ENCODE peak calls at places on chromosomes 13 and 19, in ten cellular contexts. A, C, B, H, V, Q, J, Z, S and N are unnamed samples.

GRCh38 chr19:55400281-55401087 is 7.1 kb downstream of the UBE2S start:
- DNase-seq in Q (no peak), Z (no peak), H (no peak), A (no peak), B (no peak), J (no peak), C (no peak), V (no peak), S (no peak), N (no peak)

GRCh38 chr19:50796634-50797428 is 6.6 kb downstream of the ACP4 start:
- DNase-seq in Q (no peak), V (no peak), S (no peak), Z (no peak), C (no peak), J (no peak), A (no peak), B (no peak), H (no peak), N (no peak)

GRCh38 chr13:78193853-78194252 is 275.2 kb upstream of the EDNRB start:
- DNase-seq in H (no peak), C (no peak), Q (no peak), A (no peak), V (no peak), J (no peak), Z (no peak), B (no peak), S (no peak), N (no peak)

GRCh38 chr19:48556163-48556562 is 4.2 kb downstream of the SULT2B1 start:
- DNase-seq in H (no peak), Q (no peak), A (no peak), C (no peak), S (no peak), B (no peak), V (no peak), J (no peak), Z (no peak), N (no peak)

GRCh38 chr13:47216176-47216822 is 319.4 kb upstream of the HTR2A start:
- DNase-seq in C (no peak), J (no peak), B (peak; percentile 12), V (no peak), H (no peak), A (no peak), Q (no peak), S (no peak), Z (no peak), N (no peak)

GRCh38 chr13:94239135-94239534 is 240.3 kb downstream of the DCT start:
- DNase-seq in Q (no peak), S (no peak), H (no peak), V (peak; percentile 34), B (no peak), A (no peak), Z (no peak), C (no peak), J (no peak), N (no peak)

GRCh38 chr13:113609616-113610015 is 25.1 kb downstream of the TFDP1 start:
- DNase-seq in J (no peak), C (no peak), S (no peak), H (no peak), B (no peak), V (no peak), Z (no peak), Q (no peak), A (no peak), N (no peak)

GRCh38 chr19:31277516-31277915 is 71.7 kb downstream of the TSHZ3 start:
- DNase-seq in A (no peak), B (no peak), Q (no peak), H (no peak), S (no peak), C (no peak), Z (no peak), V (no peak), J (no peak), N (no peak)

GRCh38 chr13:112737329-112737728 is 47.5 kb downstream of the ATP11A start:
- DNase-seq in B (no peak), V (no peak), S (no peak), A (no peak), J (no peak), Z (no peak), Q (no peak), C (no peak), H (no peak), N (no peak)

GRCh38 chr19:49767380-49767779 is 579 bp downstream of the AP2A1 start:
- DNase-seq in S (no peak), B (no peak), C (no peak), Q (no peak), A (no peak), Z (no peak), V (no peak), H (no peak), J (peak; percentile 17), N (no peak)

GRCh38 chr19:48629297-48629598 is 7.9 kb downstream of the DBP start:
- DNase-seq in A (no peak), B (no peak), J (no peak), C (no peak), Q (no peak), Z (no peak), H (no peak), V (no peak), S (no peak), N (no peak)

GRCh38 chr19:21483589-21484170 is 21.7 kb upstream of the ZNF429 start:
- DNase-seq in Q (peak; percentile 40), Z (no peak), C (no peak), S (peak; percentile 21), J (peak; percentile 37), V (peak; percentile 60), B (no peak), A (peak; percentile 53), H (peak; percentile 32), N (peak; percentile 15)

GRCh38 chr13:86445584-86446140 is 646.4 kb upstream of the SLITRK6 start:
- DNase-seq in C (no peak), B (no peak), S (no peak), Z (no peak), J (no peak), A (no peak), Q (no peak), H (no peak), V (no peak), N (no peak)

GRCh38 chr13:49532593-49532992 is 36.8 kb downstream of the PHF11 start:
- DNase-seq in A (no peak), V (no peak), S (no peak), B (no peak), J (no peak), Q (no peak), H (no peak), C (no peak), Z (no peak), N (no peak)

GRCh38 chr13:84137292-84137691 is 255.0 kb upstream of the SLITRK1 start:
- DNase-seq in B (no peak), J (no peak), H (peak; percentile 37), Z (no peak), Q (peak; percentile 36), C (no peak), V (peak; percentile 59), S (no peak), A (no peak), N (peak; percentile 52)

GRCh38 chr13:25473864-25474263 is 102.1 kb downstream of the ATP8A2 start:
- DNase-seq in S (no peak), B (no peak), C (no peak), H (no peak), J (no peak), Z (no peak), Q (no peak), V (no peak), A (no peak), N (no peak)

GRCh38 chr19:3644351-3645066 is 17.9 kb upstream of the CACTIN start:
- DNase-seq in Q (no peak), A (no peak), J (no peak), C (no peak), H (no peak), V (no peak), S (no peak), B (no peak), Z (peak; percentile 92), N (no peak)

GRCh38 chr19:38317104-38317612 is 1.4 kb upstream of the YIF1B start:
- DNase-seq in A (no peak), Z (no peak), C (no peak), B (no peak), J (no peak), Q (no peak), S (no peak), H (peak; percentile 9), V (peak; percentile 25), N (peak; percentile 46)

GRCh38 chr13:25756251-25756650 is 295.6 kb downstream of the SHISA2 start:
- DNase-seq in Z (no peak), A (no peak), S (no peak), H (no peak), Q (no peak), V (no peak), J (no peak), C (no peak), B (no peak), N (no peak)

GRCh38 chr19:2228157-2229030 is 7.7 kb downstream of the PLEKHJ1 start:
- DNase-seq in A (no peak), Z (no peak), S (no peak), B (no peak), J (no peak), C (no peak), H (no peak), Q (no peak), V (no peak), N (no peak)

GRCh38 chr19:44694184-44694579 is 4.8 kb upstream of the CEACAM16 start:
- DNase-seq in V (peak; percentile 34), A (no peak), Q (no peak), B (no peak), H (no peak), C (no peak), Z (no peak), J (peak; percentile 20), S (no peak), N (peak; percentile 13)

GRCh38 chr19:45098521-45099464 is 5.8 kb downstream of the PPP1R37 start:
- DNase-seq in C (no peak), Z (peak; percentile 76), B (no peak), Q (no peak), V (no peak), S (peak; percentile 65), J (no peak), A (no peak), H (no peak), N (no peak)

GRCh38 chr19:45463241-45463640 is 4.6 kb upstream of the FOSB start:
- DNase-seq in Z (no peak), A (no peak), J (no peak), Q (no peak), C (no peak), S (no peak), V (no peak), B (no peak), H (no peak), N (no peak)

GRCh38 chr13:26867451-26868067 is 107.0 kb upstream of the GPR12 start:
- DNase-seq in Z (no peak), S (no peak), J (peak; percentile 6), B (no peak), H (no peak), Q (no peak), C (no peak), A (no peak), V (peak; percentile 1), N (no peak)

GRCh38 chr19:4550479-4551050 is 8.9 kb downstream of the SEMA6B start:
- DNase-seq in V (no peak), Z (no peak), J (no peak), B (no peak), C (no peak), A (no peak), H (no peak), S (no peak), Q (no peak), N (no peak)

GRCh38 chr13:31069808-31070544 is 91.7 kb downstream of the HSPH1 start:
- DNase-seq in Z (no peak), H (no peak), A (no peak), S (no peak), Q (no peak), B (no peak), V (no peak), C (no peak), J (no peak), N (no peak)

GRCh38 chr13:101474419-101474957 is 22.0 kb downstream of the ITGBL1 start:
- DNase-seq in S (no peak), J (no peak), C (no peak), V (no peak), Z (peak; percentile 45), Q (no peak), H (no peak), A (no peak), B (peak; percentile 76), N (no peak)

GRCh38 chr19:6030214-6030507 is 52.2 kb upstream of the RANBP3 start:
- DNase-seq in S (no peak), Z (no peak), Q (no peak), B (no peak), H (no peak), C (no peak), V (no peak), J (no peak), A (no peak), N (no peak)